ENCODE peak calls at places on chromosomes 5 and 9, in eight cellular contexts. U, Y, Q, W, X, Z, G and D are unnamed samples.

GRCh38 chr5:142758062-142758802 is 11.9 kb upstream of the ARHGAP26 start:
- DNase-seq in U (no peak), Y (no peak), Q (no peak), W (no peak), X (no peak), Z (no peak), G (no peak), D (no peak)

GRCh38 chr9:74083681-74084433 is 413.3 kb upstream of the RORB start:
- DNase-seq in U (no peak), Y (no peak), Q (no peak), W (no peak), X (no peak), Z (no peak), G (no peak), D (no peak)

GRCh38 chr9:112487008-112487798 is 576 bp downstream of the KIAA1958 start:
- DNase-seq in U (peak), Y (peak), Q (peak), W (peak), X (peak), Z (peak), G (no peak), D (no peak)

GRCh38 chr9:93020785-93021670 is 37.5 kb upstream of the SUSD3 start:
- DNase-seq in U (no peak), Y (no peak), Q (no peak), W (no peak), X (no peak), Z (no peak), G (no peak), D (no peak)

GRCh38 chr9:87751423-87751822 is 25.5 kb downstream of the CTSL start:
- DNase-seq in U (no peak), Y (no peak), Q (no peak), W (no peak), X (no peak), Z (no peak), G (no peak), D (no peak)

GRCh38 chr9:107263289-107263688 is 19.8 kb upstream of the RAD23B start:
- DNase-seq in U (no peak), Y (no peak), Q (no peak), W (no peak), X (no peak), Z (no peak), G (no peak), D (no peak)

GRCh38 chr5:115815693-115816225 is 700 bp downstream of the CDO1 start:
- DNase-seq in U (no peak), Y (peak), Q (peak), W (no peak), X (peak), Z (no peak), G (no peak), D (no peak)

GRCh38 chr5:110478899-110479298 is 247.6 kb downstream of the TMEM232 start:
- DNase-seq in U (no peak), Y (no peak), Q (no peak), W (no peak), X (no peak), Z (no peak), G (no peak), D (peak)

GRCh38 chr5:161745392-161745791 is 59.9 kb downstream of the GABRA6 start:
- DNase-seq in U (no peak), Y (no peak), Q (no peak), W (no peak), X (no peak), Z (no peak), G (no peak), D (no peak)

GRCh38 chr5:179318193-179318955 is 26.9 kb downstream of the ADAMTS2 start:
- DNase-seq in U (no peak), Y (no peak), Q (no peak), W (no peak), X (no peak), Z (no peak), G (no peak), D (no peak)

DNA sequence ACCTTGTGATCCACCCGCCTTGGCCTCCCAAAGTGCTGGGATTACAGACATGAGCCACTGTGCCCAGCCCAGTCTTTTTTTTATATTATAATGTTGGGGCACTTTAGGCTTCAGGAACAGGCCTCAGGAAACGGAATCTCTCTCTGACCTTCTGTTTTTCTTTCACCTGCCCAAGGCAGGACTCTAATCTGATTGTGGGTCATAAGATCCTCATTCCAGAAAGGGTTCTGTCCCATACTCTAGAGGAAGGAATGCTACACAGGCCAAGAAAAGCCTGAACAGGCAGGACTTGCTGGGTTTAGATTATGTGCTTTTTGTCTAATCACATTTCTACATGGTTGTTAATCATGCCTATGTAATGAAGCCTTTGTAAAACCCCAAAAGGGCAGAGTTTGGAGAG is 1.8 kb upstream of the CCL28 start:
- DNase-seq in U (no peak), Y (no peak), Q (no peak), W (no peak), X (no peak), Z (no peak), G (no peak), D (no peak)
- H3K9ac ChIP-seq in U (no peak), Y (no peak), Q (no peak), W (no peak), X (no peak), Z (no peak), G (no peak), D (no peak)

DNA sequence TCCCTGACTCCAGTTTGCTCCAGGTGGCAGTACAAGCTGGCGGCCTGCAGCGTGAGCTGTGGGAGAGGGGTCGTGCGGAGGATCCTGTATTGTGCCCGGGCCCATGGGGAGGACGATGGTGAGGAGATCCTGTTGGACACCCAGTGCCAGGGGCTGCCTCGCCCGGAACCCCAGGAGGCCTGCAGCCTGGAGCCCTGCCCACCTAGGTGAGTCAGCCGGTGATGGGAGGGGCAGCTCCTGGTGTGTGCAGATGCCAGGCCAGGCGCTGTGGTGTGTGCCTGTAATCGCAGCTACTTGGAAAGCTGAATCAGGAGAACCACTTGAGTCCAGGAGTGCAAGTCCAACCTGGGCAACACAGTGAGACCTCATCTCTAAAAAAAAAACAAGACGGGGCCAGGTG is 10.0 kb upstream of the CACFD1 start:
- DNase-seq in U (no peak), Y (no peak), Q (no peak), W (peak), X (no peak), Z (peak), G (no peak), D (no peak)
- TF ChIP-seq POLR2AphosphoS5 in U (no peak), Y (no peak), Q (no peak), W (no peak), X (no peak), Z (peak), G (no peak), D (no peak)

GRCh38 chr9:89234186-89234585 is 55.6 kb upstream of the SHC3 start:
- DNase-seq in U (no peak), Y (peak), Q (no peak), W (no peak), X (no peak), Z (no peak), G (no peak), D (no peak)
- H3K4me3 ChIP-seq in U (no peak), Y (peak), Q (peak), W (no peak), X (no peak), Z (no peak), G (no peak), D (peak)

DNA sequence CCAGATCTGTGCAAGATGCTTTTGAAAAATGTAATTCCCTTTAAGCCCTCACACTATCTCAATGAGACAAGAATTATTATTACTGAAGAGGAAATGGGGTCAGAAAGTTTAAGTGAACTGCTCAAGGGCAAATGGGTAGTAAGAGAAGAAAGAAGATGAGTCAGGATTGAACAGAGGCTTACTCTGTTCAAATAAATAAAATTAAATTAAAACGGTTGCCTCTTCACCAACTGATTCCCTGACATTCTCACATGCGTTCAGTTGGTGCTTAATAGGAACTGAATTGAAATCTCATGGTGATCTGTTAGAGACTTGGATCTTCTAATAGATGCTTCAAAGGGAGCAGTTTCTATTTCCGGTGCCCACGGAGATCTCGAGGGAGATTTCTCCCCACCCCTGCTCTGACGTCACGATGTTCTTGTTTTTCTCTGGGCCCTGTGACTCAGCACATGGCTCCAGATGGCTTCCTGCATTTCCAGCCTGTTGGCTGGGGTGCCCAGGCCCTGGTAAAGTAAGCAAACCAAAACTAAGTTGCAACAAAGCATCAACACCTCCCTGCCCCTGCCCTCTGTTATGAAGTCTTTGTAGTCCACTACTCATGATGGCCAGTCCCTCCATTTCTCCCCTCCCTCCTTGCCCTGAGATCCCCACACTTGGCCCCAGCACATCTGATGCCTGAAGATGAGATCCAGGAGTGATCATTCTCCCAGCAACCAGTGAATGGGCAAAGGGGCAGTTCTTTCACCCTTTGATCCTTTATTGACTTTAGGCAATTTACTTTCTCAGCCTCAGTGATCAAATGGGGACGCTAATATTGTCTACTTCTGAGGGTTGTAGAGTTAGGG is 106.1 kb upstream of the CPEB4 start:
- DNase-seq in U (peak), Y (peak), Q (no peak), W (no peak), X (peak), Z (no peak), G (peak), D (peak)
- H3K9ac ChIP-seq in U (peak), Y (peak), Q (no peak), W (no peak), X (peak), Z (no peak), G (no peak), D (no peak)

GRCh38 chr9:20623021-20623747 is 885 bp upstream of the MLLT3 start:
- DNase-seq in U (no peak), Y (no peak), Q (peak), W (no peak), X (peak), Z (no peak), G (no peak), D (no peak)
- TF ChIP-seq POLR2AphosphoS5 in U (no peak), Y (no peak), Q (no peak), W (no peak), X (no peak), Z (no peak), G (no peak), D (no peak)

GRCh38 chr5:59035681-59036080 is 452.8 kb downstream of the RAB3C start:
- DNase-seq in U (no peak), Y (peak), Q (no peak), W (no peak), X (no peak), Z (no peak), G (no peak), D (no peak)
- H3K4me3 ChIP-seq in U (no peak), Y (no peak), Q (no peak), W (no peak), X (no peak), Z (no peak), G (no peak), D (peak)

GRCh38 chr5:38070304-38070703 is 188.1 kb upstream of the EGFLAM start:
- DNase-seq in U (no peak), Y (no peak), Q (no peak), W (no peak), X (no peak), Z (no peak), G (no peak), D (no peak)

GRCh38 chr5:38072295-38072694 is 186.1 kb upstream of the EGFLAM start:
- DNase-seq in U (no peak), Y (no peak), Q (no peak), W (no peak), X (no peak), Z (no peak), G (no peak), D (no peak)

GRCh38 chr5:38069360-38069759 is 189.0 kb upstream of the EGFLAM start:
- DNase-seq in U (no peak), Y (no peak), Q (no peak), W (peak), X (no peak), Z (no peak), G (no peak), D (no peak)
- H3K9ac ChIP-seq in U (no peak), Y (no peak), Q (no peak), W (no peak), X (no peak), Z (no peak), G (no peak), D (no peak)

DNA sequence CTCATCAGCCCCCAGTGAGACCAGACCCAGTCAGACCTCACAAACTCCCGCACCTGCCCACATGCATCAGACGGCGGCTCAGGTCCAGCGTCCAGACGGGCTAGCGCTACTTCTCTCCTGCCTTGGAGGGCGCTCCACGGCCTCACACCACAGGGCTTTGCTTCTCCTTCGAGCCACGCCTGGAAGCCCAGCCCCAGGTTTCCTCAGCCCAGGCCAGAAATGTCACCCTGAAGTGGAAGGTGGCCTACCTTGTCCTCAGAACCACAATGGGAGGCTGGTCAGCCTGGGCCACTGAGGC is 2.8 kb downstream of the NACC2 start:
- DNase-seq in U (no peak), Y (no peak), Q (no peak), W (no peak), X (no peak), Z (no peak), G (no peak), D (no peak)
- TF ChIP-seq POLR2AphosphoS5 in U (no peak), Y (no peak), Q (no peak), W (no peak), X (no peak), Z (no peak), G (no peak), D (no peak)